ENCODE peak calls at places on chromosomes 16 and 17, in nine cellular contexts. T is psoas muscle; B is tibial artery; Z is CD4-positive, alpha-beta memory T cell; S is PC-3; A is Panc1; U is PC-9; K is GM23248; W is right atrium auricular region. Y is an unnamed sample. For H3K27me3 and H3K4me1, the result is how much of the 10 kb centered on the place peaks cover.

GRCh38 chr17:79922161-79922569 is 82.9 kb upstream of the CBX4 start:
- DNase-seq in S (no peak), A (no peak), K (peak), U (no peak), B (no peak), W (no peak), Z (no peak), T (no peak), Y (no peak)

GRCh38 chr16:2999929-3000328 is 12.8 kb upstream of the CLDN9 start:
- DNase-seq in A (no peak), U (no peak), S (no peak), K (no peak), Z (peak), B (no peak), T (no peak), W (no peak), Y (no peak)

GRCh38 chr17:752620-753219 is 656 bp upstream of the GEMIN4 start:
- DNase-seq in A (no peak), K (peak), B (peak), S (no peak), W (peak), U (peak), T (peak), Z (no peak), Y (no peak)

GRCh38 chr17:46072998-46073397 is 73.9 kb downstream of the STH start:
- DNase-seq in T (no peak), W (no peak), K (peak), Z (no peak), A (no peak), U (no peak), B (no peak), S (peak), Y (peak)

GRCh38 chr17:66855204-66855603 is 20.3 kb downstream of the CACNG5 start:
- DNase-seq in B (no peak), T (no peak), U (peak), A (no peak), S (peak), W (no peak), K (no peak), Z (no peak), Y (no peak)

GRCh38 chr17:42744283-42744805 is 496 bp downstream of the EZH1 start:
- DNase-seq in A (no peak), T (peak), W (peak), U (peak), Z (peak), K (peak), B (peak), S (peak), Y (peak)

GRCh38 chr16:89721644-89722391 is 481 bp downstream of the ZNF276 start:
- DNase-seq in K (peak), W (no peak), A (no peak), Z (peak), T (peak), S (peak), B (peak), U (peak), Y (peak)

GRCh38 chr16:654034-654433 is 4.9 kb downstream of the WDR90 start:
- DNase-seq in Z (no peak), A (no peak), T (no peak), K (no peak), W (no peak), S (no peak), U (no peak), B (no peak), Y (no peak)

GRCh38 chr16:53948734-53949430 is 244.9 kb downstream of the FTO start:
- DNase-seq in W (no peak), B (no peak), T (no peak), A (no peak), K (no peak), Z (no peak), U (no peak), S (no peak), Y (no peak)

GRCh38 chr16:56558024-56558747 is 6.7 kb upstream of the MT4 start:
- DNase-seq in T (peak), K (peak), U (peak), S (peak), B (no peak), Z (no peak), W (no peak), A (no peak), Y (no peak)

GRCh38 chr17:74990581-74991105 is 3.2 kb downstream of the CDR2L start:
- DNase-seq in U (no peak), T (no peak), W (no peak), B (no peak), K (no peak), S (no peak), Z (no peak), A (no peak), Y (no peak)

GRCh38 chr17:1347681-1348318 is 52.2 kb downstream of the YWHAE start:
- DNase-seq in K (peak), B (no peak), A (no peak), T (peak), Z (peak), S (no peak), U (no peak), W (peak), Y (no peak)

GRCh38 chr17:38418693-38419507 is 9.4 kb upstream of the ARHGAP23 start:
- DNase-seq in T (no peak), B (no peak), Z (no peak), A (no peak), U (no peak), K (peak), S (no peak), W (no peak), Y (no peak)

GRCh38 chr16:80602894-80603293 is 62.1 kb downstream of the DYNLRB2 start:
- DNase-seq in W (no peak), A (no peak), S (peak), K (no peak), Z (no peak), T (no peak), U (no peak), B (no peak), Y (no peak)

GRCh38 chr16:65909310-65910050 is 457.0 kb upstream of the CDH5 start:
- DNase-seq in U (no peak), W (no peak), B (no peak), S (no peak), A (no peak), Z (no peak), T (no peak), K (peak), Y (peak)

GRCh38 chr17:74165811-74166365 is 37.6 kb upstream of the RPL38 start:
- DNase-seq in U (no peak), A (no peak), Z (no peak), B (peak), K (no peak), S (no peak), W (no peak), T (no peak), Y (no peak)

GRCh38 chr16:1003551-1004347 is 22.2 kb downstream of the SOX8 start:
- DNase-seq in S (no peak), W (no peak), T (no peak), A (no peak), B (no peak), Z (peak), U (no peak), K (peak), Y (peak)

GRCh38 chr16:89244754-89245153 is 27.3 kb downstream of the ZNF778 start:
- DNase-seq in T (no peak), W (no peak), B (no peak), U (no peak), K (no peak), Z (no peak), S (no peak), A (no peak), Y (no peak)

GRCh38 chr17:67279115-67279514 is 34.1 kb upstream of the HELZ start:
- DNase-seq in U (no peak), S (no peak), W (no peak), A (no peak), T (no peak), K (no peak), Z (no peak), B (no peak), Y (no peak)

GRCh38 chr17:13961262-13961661 is 108.0 kb upstream of the COX10 start:
- DNase-seq in B (no peak), W (no peak), Z (no peak), T (no peak), S (no peak), K (no peak), A (no peak), U (no peak), Y (no peak)

GRCh38 chr17:82614095-82614631 is 34.1 kb downstream of the WDR45B start:
- DNase-seq in W (no peak), T (no peak), S (no peak), B (no peak), Z (no peak), A (no peak), U (no peak), K (no peak), Y (no peak)

GRCh38 chr16:55542459-55543082 is 23.9 kb upstream of the CAPNS2 start:
- DNase-seq in U (no peak), S (peak), T (no peak), B (no peak), A (no peak), K (peak), Z (no peak), W (no peak), Y (peak)

GRCh38 chr16:83958137-83958810 is 5.2 kb downstream of the OSGIN1 start:
- DNase-seq in A (no peak), W (no peak), T (no peak), Z (no peak), K (no peak), B (no peak), S (no peak), U (no peak), Y (no peak)

GRCh38 chr16:25771812-25772568 is 80.2 kb downstream of the HS3ST4 start:
- DNase-seq in B (no peak), S (no peak), Z (no peak), U (no peak), W (no peak), A (no peak), T (no peak), K (no peak), Y (no peak)

GRCh38 chr17:76452102-76452645 is 778 bp downstream of the UBE2O start:
- DNase-seq in Z (no peak), S (peak), W (no peak), A (no peak), K (no peak), U (no peak), T (no peak), B (no peak), Y (no peak)

GRCh38 chr16:56198044-56198754 is 6.9 kb downstream of the GNAO1 start:
- DNase-seq in W (no peak), U (no peak), A (no peak), S (no peak), K (no peak), T (no peak), B (no peak), Z (no peak), Y (no peak)

GRCh38 chr16:28167730-28168129 is 44.0 kb downstream of the XPO6 start:
- DNase-seq in S (no peak), W (no peak), U (no peak), B (no peak), T (no peak), K (no peak), Z (no peak), A (no peak), Y (peak)

GRCh38 chr17:83133302-83134121 is 54.1 kb downstream of the METRNL start:
- DNase-seq in S (peak), T (no peak), K (peak), Z (no peak), A (no peak), B (peak), W (no peak), U (peak), Y (no peak)

GRCh38 chr16:2475413-2476344 is 752 bp downstream of the TBC1D24 start:
- DNase-seq in B (no peak), Z (peak), T (no peak), W (no peak), S (no peak), K (peak), U (peak), A (no peak), Y (no peak)

GRCh38 chr17:82662711-82663261 is 14.5 kb upstream of the WDR45B start:
- DNase-seq in B (no peak), T (peak), U (no peak), A (no peak), K (no peak), W (no peak), S (no peak), Z (no peak), Y (no peak)

GRCh38 chr16:88651276-88651988 is 579 bp upstream of the CYBA start:
- DNase-seq in A (peak), Z (peak), S (no peak), B (peak), U (no peak), T (peak), K (no peak), W (no peak), Y (no peak)

GRCh38 chr17:2011421-2012371 is 13.4 kb downstream of the RTN4RL1 start:
- DNase-seq in T (peak), A (no peak), U (peak), Z (no peak), B (peak), S (peak), W (peak), K (peak), Y (no peak)

DNA sequence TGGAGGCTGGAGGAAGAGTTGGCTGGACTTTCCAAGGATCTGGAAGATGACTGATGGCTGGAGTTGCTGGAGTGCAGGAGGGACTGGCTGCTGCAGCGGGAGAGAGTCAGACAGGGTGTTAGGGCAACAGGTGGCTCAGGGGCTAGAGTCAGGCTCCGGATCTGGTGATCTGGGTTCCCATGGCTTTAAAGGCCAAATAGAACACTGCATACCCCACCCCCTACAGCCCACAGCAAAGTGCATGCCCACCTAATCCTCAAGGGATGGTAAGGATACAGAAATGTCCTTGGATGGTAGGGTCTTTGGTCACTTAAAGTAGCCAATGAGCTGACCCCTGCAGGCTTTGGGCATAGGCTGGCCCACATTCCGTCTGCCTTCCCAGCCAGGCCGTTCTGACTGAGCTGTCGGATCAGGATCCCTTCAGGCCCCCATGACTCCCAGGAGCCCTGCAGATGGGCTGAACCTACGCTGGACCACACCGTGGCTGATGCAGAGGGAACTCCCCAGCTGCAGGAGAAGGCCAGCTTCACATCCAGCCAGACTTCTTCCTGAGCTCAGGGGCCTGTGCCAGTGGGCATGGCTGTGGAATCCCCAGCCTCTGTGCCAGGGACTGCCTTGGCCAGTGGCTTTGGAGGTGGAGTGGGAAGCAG is 13.9 kb downstream of the TNS4 start:
- DNase-seq in Z (no peak), S (no peak), W (no peak), T (no peak), A (no peak), K (no peak), B (no peak), U (no peak), Y (no peak)
- H3K27me3 ChIP-seq in Z (under half), S (under half), W (under half), T (under half), A (under half), K (under half), B (under half), U (under half), Y (under half)

GRCh38 chr17:58998871-58999270 is 107.8 kb downstream of the TRIM37 start:
- DNase-seq in A (no peak), Z (no peak), B (no peak), K (no peak), U (no peak), T (no peak), W (no peak), S (no peak), Y (no peak)
- H3K4me1 ChIP-seq in A (under half), Z (under half), B (under half), K (under half), U (under half), T (under half), W (under half), S (under half), Y (under half)

DNA sequence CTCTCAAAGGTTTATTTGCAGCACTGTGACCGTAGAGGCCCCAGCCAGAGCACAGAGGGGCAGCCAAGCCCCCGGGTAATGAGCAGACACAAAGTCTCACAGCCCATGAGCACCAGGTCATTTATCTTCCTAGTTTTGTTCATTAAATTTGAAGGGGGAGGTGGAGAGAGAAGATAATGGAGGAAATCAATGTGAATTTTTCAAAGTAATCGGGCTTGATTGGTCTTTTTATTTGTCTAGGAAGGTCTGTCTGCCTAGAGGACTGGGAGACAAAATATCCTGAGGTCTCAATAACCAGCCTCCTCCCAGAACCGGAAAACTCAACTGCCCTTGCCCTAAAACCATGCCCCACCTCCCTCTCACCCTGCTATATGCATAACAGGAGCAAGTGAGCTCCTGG is 189.0 kb downstream of the SLC39A11 start:
- DNase-seq in T (no peak), W (no peak), S (no peak), Z (no peak), A (no peak), U (no peak), B (no peak), K (no peak), Y (no peak)
- H3K27me3 ChIP-seq in T (under half), W (under half), S (under half), Z (under half), A (under half), U (under half), B (under half), K (under half), Y (under half)

GRCh38 chr17:81067331-81067730 is 32.4 kb downstream of the BAIAP2 start:
- DNase-seq in Z (no peak), A (no peak), W (no peak), S (no peak), T (no peak), U (no peak), K (no peak), B (no peak), Y (no peak)

GRCh38 chr17:81070541-81071246 is 35.7 kb downstream of the BAIAP2 start:
- DNase-seq in B (no peak), Z (no peak), W (no peak), A (no peak), U (no peak), T (no peak), K (no peak), S (no peak), Y (no peak)

GRCh38 chr17:81069084-81069645 is 34.2 kb downstream of the BAIAP2 start:
- DNase-seq in U (no peak), Z (no peak), W (no peak), A (no peak), S (no peak), K (no peak), B (no peak), T (no peak), Y (no peak)

GRCh38 chr17:81066771-81067315 is 31.9 kb downstream of the BAIAP2 start:
- DNase-seq in T (no peak), A (no peak), Z (no peak), B (no peak), W (no peak), K (no peak), U (no peak), S (no peak), Y (no peak)

DNA sequence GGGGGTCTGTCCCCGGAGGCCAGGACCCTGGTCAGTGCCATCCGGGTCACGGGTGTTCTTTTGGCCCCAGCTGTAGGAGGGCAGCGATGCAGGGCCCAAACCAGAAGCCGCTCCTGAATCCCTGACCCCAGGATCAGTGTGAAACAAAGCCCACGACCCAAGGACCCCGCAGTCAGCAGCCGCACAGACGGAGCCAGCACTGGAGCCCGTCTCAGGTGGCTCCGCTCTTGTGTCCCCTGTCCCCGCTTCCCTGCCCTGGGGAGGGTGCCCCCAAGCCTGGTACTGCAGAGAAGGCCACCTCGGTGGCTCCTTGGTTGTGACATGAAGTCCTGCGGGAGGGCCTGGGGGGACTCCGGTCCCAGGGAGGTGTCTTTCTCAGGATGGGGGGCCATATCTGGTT is 33.5 kb downstream of the BAIAP2 start:
- DNase-seq in B (no peak), T (no peak), U (no peak), A (no peak), Z (no peak), K (no peak), S (no peak), W (no peak), Y (no peak)
- H3K4me1 ChIP-seq in B (under half), T (under half), U (under half), A (under half), Z (under half), K (under half), S (under half), W (under half), Y (under half)

DNA sequence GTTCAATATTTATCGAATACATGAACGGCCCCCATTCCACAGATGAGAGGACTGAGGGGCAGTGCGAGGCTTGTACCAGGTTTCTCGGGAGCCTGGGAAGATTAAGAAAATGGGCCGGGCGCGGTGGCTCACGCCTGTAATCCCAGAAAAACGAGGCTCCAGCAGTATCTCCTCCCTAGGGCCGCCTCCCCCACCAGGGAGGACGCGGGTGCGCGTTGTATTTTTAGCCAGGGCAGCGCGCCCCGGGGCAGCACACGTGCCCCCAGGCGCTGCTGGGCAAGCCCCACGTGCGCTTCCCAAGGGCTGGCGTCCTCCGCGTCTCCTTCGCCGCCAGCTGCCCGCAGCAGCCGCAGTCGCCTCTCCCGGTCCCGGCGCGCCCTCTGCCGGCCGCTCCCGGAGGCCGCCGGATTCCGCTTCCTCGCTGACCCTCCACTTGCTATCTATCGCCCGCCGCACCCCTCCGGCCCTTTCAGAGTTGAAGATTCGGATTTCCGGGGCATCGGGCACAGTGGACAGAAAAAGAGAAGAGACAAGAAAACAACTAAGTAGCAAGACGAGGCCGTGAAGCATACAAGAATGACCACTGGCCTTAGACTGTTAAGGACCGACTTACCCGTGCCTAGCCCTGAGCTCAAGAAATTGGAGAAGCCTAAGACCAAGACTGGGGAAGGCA is 1.9 kb upstream of the YBX2 start:
- DNase-seq in S (peak), A (no peak), T (peak), K (peak), U (peak), B (peak), Z (peak), W (peak), Y (peak)
- H3K27me3 ChIP-seq in S (under half), A (under half), T (under half), K (under half), U (under half), B (under half), Z (under half), W (under half), Y (under half)